ENCODE peak calls at places on chromosomes 12 and 14, in four cellular contexts. F is GM12865, V is tibial artery, R is AG09309. Q is an unnamed sample.

GRCh38 chr14:100589071-100589759 is 2.0 kb upstream of the BEGAIN start:
- DNase-seq in F (no peak), V (peak), R (no peak), Q (no peak)

GRCh38 chr12:73266206-73266605 is 994.0 kb downstream of the TRHDE start:
- DNase-seq in V (no peak), F (no peak), R (no peak), Q (no peak)

GRCh38 chr12:11693626-11694025 is 44.2 kb downstream of the ETV6 start:
- DNase-seq in F (no peak), V (no peak), R (no peak), Q (no peak)

GRCh38 chr12:57720606-57721595 is 17.6 kb downstream of the AGAP2 start:
- DNase-seq in V (no peak), F (no peak), R (no peak), Q (no peak)

GRCh38 chr12:33438025-33438772 is 1.4 kb downstream of the SYT10 start:
- DNase-seq in F (no peak), V (no peak), R (no peak), Q (no peak)

GRCh38 chr14:97408937-97409860 is 612.0 kb downstream of the VRK1 start:
- DNase-seq in F (peak), V (no peak), R (no peak), Q (no peak)

GRCh38 chr12:27998170-27999110 is 25.9 kb upstream of the PTHLH start:
- DNase-seq in V (no peak), F (no peak), R (no peak), Q (no peak)

GRCh38 chr12:46487567-46488131 is 115.1 kb upstream of the SLC38A2 start:
- DNase-seq in V (no peak), R (no peak), F (no peak), Q (no peak)

GRCh38 chr12:95790912-95791849 is 617 bp upstream of the NTN4 start:
- DNase-seq in V (peak), R (no peak), F (no peak), Q (no peak)

GRCh38 chr12:9606247-9606646 is 1.5 kb downstream of the KLRB1 start:
- DNase-seq in F (no peak), R (no peak), V (no peak), Q (no peak)

GRCh38 chr12:38771871-38772270 is 133.5 kb downstream of the CPNE8 start:
- DNase-seq in V (no peak), F (peak), R (no peak), Q (peak)

GRCh38 chr12:80400591-80400991 is 43.4 kb upstream of the PTPRQ start:
- DNase-seq in V (no peak), F (no peak), R (no peak), Q (no peak)

GRCh38 chr14:99808133-99808505 is 14.9 kb downstream of the EML1 start:
- DNase-seq in V (no peak), F (no peak), R (no peak), Q (no peak)

GRCh38 chr14:99075771-99076370 is 196.1 kb downstream of the BCL11B start:
- DNase-seq in F (no peak), V (no peak), R (no peak), Q (no peak)

GRCh38 chr12:71941174-71941573 is 2.5 kb downstream of the TPH2 start:
- DNase-seq in R (no peak), F (no peak), V (no peak), Q (no peak)

GRCh38 chr12:104707179-104707578 is 250.4 kb downstream of the CHST11 start:
- DNase-seq in R (no peak), V (no peak), F (no peak), Q (no peak)

GRCh38 chr12:29198901-29199300 is 49.8 kb downstream of the FAR2 start:
- DNase-seq in V (no peak), F (no peak), R (no peak), Q (no peak)

GRCh38 chr12:9872116-9872515 is 3.0 kb upstream of the CLEC2B start:
- DNase-seq in V (no peak), R (no peak), F (no peak), Q (no peak)

GRCh38 chr14:77889971-77890442 is 90.1 kb downstream of the ADCK1 start:
- DNase-seq in R (peak), V (no peak), F (no peak), Q (no peak)

GRCh38 chr12:54287316-54288157 is 7.0 kb downstream of the HNRNPA1 start:
- DNase-seq in V (no peak), R (no peak), F (no peak), Q (no peak)

GRCh38 chr12:118356809-118357326 is 15.8 kb downstream of the TAOK3 start:
- DNase-seq in F (peak), V (no peak), R (peak), Q (no peak)

GRCh38 chr12:109738209-109738608 is 24.6 kb downstream of the FAM222A start:
- DNase-seq in V (peak), F (no peak), R (no peak), Q (no peak)

GRCh38 chr14:101177301-101178055 is 274.0 kb upstream of the RTL1 start:
- DNase-seq in V (no peak), R (no peak), F (no peak), Q (no peak)

GRCh38 chr12:122641976-122642375 is 61.2 kb downstream of the HCAR2 start:
- DNase-seq in V (no peak), F (no peak), R (no peak), Q (no peak)

GRCh38 chr12:82728710-82729109 is 42.0 kb downstream of the TMTC2 start:
- DNase-seq in V (no peak), R (no peak), F (no peak), Q (no peak)

GRCh38 chr12:93322784-93323183 is 54.9 kb upstream of the NUDT4 start:
- DNase-seq in V (no peak), F (peak), R (peak), Q (no peak)

GRCh38 chr14:88992011-88992410 is 167.6 kb downstream of the TTC8 start:
- DNase-seq in F (no peak), R (no peak), V (no peak), Q (no peak)

GRCh38 chr14:104467641-104468040 is 111.9 kb upstream of the C14orf180 start:
- DNase-seq in R (no peak), F (no peak), V (no peak), Q (no peak)

GRCh38 chr14:53306926-53307325 is 153.8 kb upstream of the DDHD1 start:
- DNase-seq in R (no peak), F (no peak), V (no peak), Q (no peak)

GRCh38 chr14:38404100-38404541 is 148.2 kb upstream of the CLEC14A start:
- DNase-seq in V (no peak), R (peak), F (no peak), Q (no peak)

GRCh38 chr14:102018251-102018650 is 53.9 kb downstream of the DYNC1H1 start:
- DNase-seq in F (no peak), V (no peak), R (no peak), Q (no peak)

GRCh38 chr14:99534863-99535262 is 53.7 kb downstream of the CCNK start:
- DNase-seq in V (no peak), F (no peak), R (no peak), Q (no peak)

GRCh38 chr12:41419151-41419893 is 231.2 kb downstream of the PDZRN4 start:
- DNase-seq in F (no peak), V (no peak), R (no peak), Q (no peak)

GRCh38 chr12:52005903-52006703 is 643 bp upstream of the TAMALIN start:
- DNase-seq in V (peak), F (peak), R (no peak), Q (no peak)
- H3K4me3 ChIP-seq in V (peak), F (peak), R (peak), Q (peak)

DNA sequence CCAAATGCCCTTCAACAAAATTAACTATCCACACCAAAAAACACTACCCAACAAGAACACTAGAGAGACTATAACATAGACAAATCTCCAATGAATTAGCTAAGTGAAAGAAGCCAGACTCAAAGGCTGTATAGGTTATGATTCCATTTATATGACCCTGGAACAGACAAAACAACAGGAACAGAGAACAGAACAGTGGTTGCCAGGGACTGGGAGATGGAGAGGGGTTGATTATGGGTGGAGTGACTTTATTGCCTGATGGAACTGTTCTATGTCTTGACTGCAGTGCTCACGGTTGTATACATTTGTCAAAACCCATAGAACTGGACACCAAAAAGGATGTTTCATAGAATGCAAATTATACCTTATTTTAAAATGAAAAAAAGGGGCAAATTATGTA is 14.9 kb downstream of the CATSPERB start:
- DNase-seq in V (no peak), R (no peak), F (no peak), Q (no peak)
- H3K4me3 ChIP-seq in V (no peak), R (no peak), F (no peak), Q (no peak)

DNA sequence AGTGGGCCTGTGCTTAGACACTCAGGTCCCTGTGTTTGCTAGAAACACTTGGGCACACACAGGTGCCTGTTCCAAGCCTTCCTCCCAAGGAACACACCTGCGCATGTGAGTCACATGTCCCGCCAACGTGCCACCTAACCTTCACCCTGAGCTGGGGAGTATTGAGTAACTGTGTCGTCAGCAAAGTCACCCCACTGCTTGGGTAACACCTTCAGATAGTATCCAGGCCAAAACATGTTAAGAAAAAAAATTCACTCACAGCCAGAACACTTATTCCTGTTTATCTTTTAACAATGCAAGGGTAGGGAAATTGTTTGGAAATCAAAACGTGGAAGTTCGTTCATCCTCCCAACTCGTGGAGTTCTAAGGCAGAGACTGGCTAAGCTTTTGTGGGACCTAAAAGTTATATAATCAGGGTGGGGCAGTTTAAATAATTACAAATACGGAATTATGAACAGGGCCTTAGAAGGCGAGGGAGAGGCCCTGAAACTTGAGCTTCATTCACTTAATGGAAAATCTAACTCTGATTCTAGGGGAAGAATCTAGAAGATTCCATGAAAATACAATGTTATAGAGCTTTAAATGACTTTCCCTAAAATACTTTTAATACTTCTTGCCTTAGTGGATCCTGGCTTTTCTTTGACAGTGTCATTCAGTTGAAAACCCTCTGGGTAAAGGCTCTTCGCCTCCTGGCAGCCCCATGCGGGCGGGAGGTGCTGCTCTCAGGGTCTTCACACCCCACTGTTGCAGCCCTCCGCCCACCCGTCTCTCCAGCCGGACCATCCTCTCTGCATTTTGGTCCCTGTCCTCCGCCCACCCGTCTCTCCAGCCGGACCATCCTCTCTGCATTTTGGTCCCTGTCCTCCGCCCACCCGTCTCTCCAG is 30.3 kb upstream of the ADIPOR2 start:
- DNase-seq in R (no peak), V (peak), F (peak), Q (no peak)
- H3K4me3 ChIP-seq in R (no peak), V (no peak), F (no peak), Q (no peak)

DNA sequence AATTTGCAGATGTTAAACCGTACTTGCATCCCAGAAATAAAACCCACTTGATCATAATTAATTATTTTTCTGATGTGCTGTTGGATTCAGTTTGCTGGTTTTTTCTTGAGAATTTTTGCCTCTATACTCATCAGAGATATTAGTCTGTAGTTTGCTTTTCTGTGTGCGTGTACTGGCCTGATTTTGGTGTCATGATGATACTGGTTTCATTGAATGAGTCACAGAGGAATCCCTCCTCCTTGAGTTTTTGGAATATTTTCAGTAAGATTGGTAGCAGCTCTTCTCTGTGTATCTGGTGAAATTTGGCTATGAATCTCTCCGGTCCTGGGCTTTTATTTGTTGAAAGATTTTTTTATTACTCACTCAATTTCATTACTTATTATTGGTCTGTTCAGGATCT is 100.4 kb upstream of the PMCH start:
- DNase-seq in V (no peak), F (no peak), R (peak), Q (no peak)
- H3K4me3 ChIP-seq in V (no peak), F (no peak), R (no peak), Q (no peak)

DNA sequence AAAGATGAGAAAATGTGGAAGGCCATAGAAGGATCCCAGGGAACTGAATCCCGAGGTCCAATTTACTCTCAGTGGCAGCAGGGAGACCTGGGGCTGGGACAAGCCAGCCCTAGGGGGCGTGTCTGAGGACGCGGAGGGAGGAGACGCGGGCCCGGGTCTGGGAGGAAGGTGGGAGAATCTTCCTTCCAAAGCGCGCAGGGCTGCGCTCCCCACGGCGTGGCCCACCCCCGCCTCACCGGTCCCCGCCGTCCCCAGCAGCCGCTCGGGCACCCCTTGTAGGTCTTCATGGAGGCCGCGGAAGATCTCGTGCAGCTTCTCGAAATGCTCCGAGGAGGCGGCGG is 323 bp downstream of the VTI1B start:
- DNase-seq in V (peak), R (no peak), F (peak), Q (no peak)
- H3K4me3 ChIP-seq in V (peak), R (peak), F (peak), Q (peak)

GRCh38 chr12:89020689-89021088 is 331.6 kb downstream of the DUSP6 start:
- DNase-seq in R (no peak), V (no peak), F (no peak), Q (no peak)

GRCh38 chr12:89020121-89020480 is 332.2 kb downstream of the DUSP6 start:
- DNase-seq in V (no peak), R (no peak), F (no peak), Q (no peak)

GRCh38 chr12:89015419-89015818 is 336.9 kb downstream of the DUSP6 start:
- DNase-seq in F (no peak), R (no peak), V (no peak), Q (no peak)

GRCh38 chr12:89019439-89020120 is 332.7 kb downstream of the DUSP6 start:
- DNase-seq in F (peak), R (peak), V (peak), Q (peak)

GRCh38 chr12:89016970-89017778 is 335.1 kb downstream of the DUSP6 start:
- DNase-seq in R (no peak), F (peak), V (no peak), Q (peak)
- H3K4me3 ChIP-seq in R (peak), F (no peak), V (no peak), Q (no peak)

GRCh38 chr12:6338955-6339761 is 2.7 kb downstream of the TNFRSF1A start:
- DNase-seq in F (no peak), V (no peak), R (no peak), Q (no peak)
- H3K4me3 ChIP-seq in F (no peak), V (peak), R (peak), Q (peak)

DNA sequence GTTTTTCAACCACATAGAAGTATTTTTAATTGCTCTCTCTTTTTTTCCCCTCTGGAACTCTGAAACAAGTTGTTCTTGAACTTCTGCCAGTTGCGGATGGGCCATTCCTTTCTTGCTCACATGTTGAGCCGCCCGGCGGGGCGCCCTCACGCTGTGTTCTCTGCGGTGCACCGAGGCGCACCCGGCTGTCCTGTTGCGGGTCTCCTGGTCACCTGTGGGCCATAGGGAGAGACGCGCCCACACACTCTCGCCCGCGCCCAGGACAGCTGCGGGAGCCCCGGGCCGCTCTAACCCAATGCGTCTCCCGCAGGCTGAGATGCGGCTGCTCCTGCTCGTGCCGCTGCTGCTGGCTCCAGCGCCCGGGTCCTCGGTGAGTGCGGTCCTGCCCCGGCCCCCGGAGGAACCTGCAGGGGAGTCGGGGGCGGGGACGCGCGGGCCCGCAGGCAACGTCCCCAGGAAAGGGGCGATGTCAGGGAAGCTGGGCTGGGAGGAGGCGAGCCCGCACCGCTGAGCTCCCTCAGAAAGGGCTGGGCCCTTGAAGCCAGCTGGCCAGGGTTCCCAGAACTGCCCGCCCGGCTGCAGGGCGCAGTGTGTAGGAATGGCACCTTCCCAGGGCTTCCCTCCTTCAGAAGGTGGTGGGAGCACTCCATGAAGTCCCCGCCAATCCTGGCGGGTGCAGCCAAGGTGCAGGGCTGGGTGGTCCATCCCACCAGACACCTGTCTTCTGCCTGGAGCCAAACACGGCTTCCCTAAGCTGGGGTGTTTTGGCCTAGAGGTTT is 2.3 kb downstream of the PAPLN start:
- DNase-seq in V (no peak), F (no peak), R (no peak), Q (no peak)
- H3K4me3 ChIP-seq in V (peak), F (no peak), R (no peak), Q (no peak)

Q was measured in Jurkat, Clone E6-1.